ENCODE peak calls at places on chromosomes 7 and 10, in four cellular contexts. One of them, this sample, is unnamed.

GRCh38 chr7:82699773-82700186 is 256.2 kb upstream of the CACNA2D1 start:
- DNase-seq in WERI-Rb-1: no peak
- DNase-seq in prostate gland: peak; percentile 35
- DNase-seq in astrocyte of the cerebellum: peak; percentile 69
- DNase-seq in this sample: peak; percentile 17

GRCh38 chr10:60921631-60922030 is 22.4 kb downstream of the RHOBTB1 start:
- DNase-seq in WERI-Rb-1: peak; percentile 46
- DNase-seq in prostate gland: no peak
- DNase-seq in astrocyte of the cerebellum: no peak
- DNase-seq in this sample: no peak

GRCh38 chr7:5612695-5613094 is 168.8 kb downstream of the RNF216 start:
- DNase-seq in WERI-Rb-1: no peak
- DNase-seq in prostate gland: no peak
- DNase-seq in astrocyte of the cerebellum: no peak
- DNase-seq in this sample: no peak

GRCh38 chr10:79255007-79255507 is 92.2 kb upstream of the PPIF start:
- DNase-seq in WERI-Rb-1: no peak
- DNase-seq in prostate gland: no peak
- DNase-seq in astrocyte of the cerebellum: no peak
- DNase-seq in this sample: no peak

GRCh38 chr10:90602815-90603600 is 254.8 kb downstream of the HTR7 start:
- DNase-seq in WERI-Rb-1: no peak
- DNase-seq in prostate gland: no peak
- DNase-seq in astrocyte of the cerebellum: peak; percentile 24
- DNase-seq in this sample: no peak

GRCh38 chr7:92504563-92504962 is 23.8 kb downstream of the PEX1 start:
- DNase-seq in WERI-Rb-1: no peak
- DNase-seq in prostate gland: no peak
- DNase-seq in astrocyte of the cerebellum: no peak
- DNase-seq in this sample: no peak

GRCh38 chr10:103835121-103836045 is 20.0 kb downstream of the SH3PXD2A start:
- DNase-seq in WERI-Rb-1: no peak
- DNase-seq in prostate gland: no peak
- DNase-seq in astrocyte of the cerebellum: peak; percentile 33
- DNase-seq in this sample: no peak

GRCh38 chr10:84296071-84296981 is 32.1 kb upstream of the CCSER2 start:
- DNase-seq in WERI-Rb-1: no peak
- DNase-seq in prostate gland: no peak
- DNase-seq in astrocyte of the cerebellum: peak; percentile 26
- DNase-seq in this sample: no peak

GRCh38 chr10:86106616-86107015 is 260.0 kb downstream of the GRID1 start:
- DNase-seq in WERI-Rb-1: no peak
- DNase-seq in prostate gland: no peak
- DNase-seq in astrocyte of the cerebellum: no peak
- DNase-seq in this sample: no peak

GRCh38 chr7:81925530-81925929 is 155.7 kb upstream of the HGF start:
- DNase-seq in WERI-Rb-1: no peak
- DNase-seq in prostate gland: no peak
- DNase-seq in astrocyte of the cerebellum: no peak
- DNase-seq in this sample: no peak

GRCh38 chr10:72637398-72637857 is 11.5 kb upstream of the MICU1 start:
- DNase-seq in WERI-Rb-1: no peak
- DNase-seq in prostate gland: no peak
- DNase-seq in astrocyte of the cerebellum: peak; percentile 9
- DNase-seq in this sample: no peak

GRCh38 chr7:144414815-144415214 is 11.3 kb upstream of the NOBOX start:
- DNase-seq in WERI-Rb-1: no peak
- DNase-seq in prostate gland: no peak
- DNase-seq in astrocyte of the cerebellum: no peak
- DNase-seq in this sample: no peak

GRCh38 chr10:58003945-58004344 is 263.7 kb downstream of the IPMK start:
- DNase-seq in WERI-Rb-1: no peak
- DNase-seq in prostate gland: no peak
- DNase-seq in astrocyte of the cerebellum: no peak
- DNase-seq in this sample: no peak

GRCh38 chr7:99975782-99976521 is at the start of gene AZGP1:
- DNase-seq in WERI-Rb-1: no peak
- DNase-seq in prostate gland: peak; percentile 86
- DNase-seq in astrocyte of the cerebellum: no peak
- DNase-seq in this sample: peak; percentile 84

GRCh38 chr10:411597-411996 is 276.3 kb downstream of the ZMYND11 start:
- DNase-seq in WERI-Rb-1: no peak
- DNase-seq in prostate gland: no peak
- DNase-seq in astrocyte of the cerebellum: no peak
- DNase-seq in this sample: no peak

GRCh38 chr10:116112232-116113231 is 160.5 kb downstream of the GFRA1 start:
- DNase-seq in WERI-Rb-1: no peak
- DNase-seq in prostate gland: no peak
- DNase-seq in astrocyte of the cerebellum: peak; percentile 91
- DNase-seq in this sample: no peak

GRCh38 chr10:70331486-70332268 is 47.9 kb upstream of the NPFFR1 start:
- DNase-seq in WERI-Rb-1: peak; percentile 35
- DNase-seq in prostate gland: peak; percentile 19
- DNase-seq in astrocyte of the cerebellum: peak; percentile 91
- DNase-seq in this sample: peak; percentile 68

GRCh38 chr7:98993024-98993897 is 114.9 kb downstream of the TRRAP start:
- DNase-seq in WERI-Rb-1: no peak
- DNase-seq in prostate gland: no peak
- DNase-seq in astrocyte of the cerebellum: no peak
- DNase-seq in this sample: no peak

GRCh38 chr10:104300736-104301292 is 31.8 kb downstream of the GSTO2 start:
- DNase-seq in WERI-Rb-1: peak; percentile 96
- DNase-seq in prostate gland: peak; percentile 80
- DNase-seq in astrocyte of the cerebellum: peak; percentile 86
- DNase-seq in this sample: peak; percentile 89

GRCh38 chr10:8316284-8316683 is 261.8 kb downstream of the GATA3 start:
- DNase-seq in WERI-Rb-1: no peak
- DNase-seq in prostate gland: no peak
- DNase-seq in astrocyte of the cerebellum: no peak
- DNase-seq in this sample: no peak

GRCh38 chr7:122521767-122522166 is 177.2 kb downstream of the RNF133 start:
- DNase-seq in WERI-Rb-1: no peak
- DNase-seq in prostate gland: no peak
- DNase-seq in astrocyte of the cerebellum: no peak
- DNase-seq in this sample: no peak

GRCh38 chr10:49571419-49571818 is 32.5 kb upstream of the ERCC6 start:
- DNase-seq in WERI-Rb-1: no peak
- DNase-seq in prostate gland: no peak
- DNase-seq in astrocyte of the cerebellum: no peak
- DNase-seq in this sample: no peak

GRCh38 chr10:88617772-88618300 is 31.3 kb downstream of the LIPJ start:
- DNase-seq in WERI-Rb-1: no peak
- DNase-seq in prostate gland: no peak
- DNase-seq in astrocyte of the cerebellum: no peak
- DNase-seq in this sample: no peak

GRCh38 chr10:100104300-100104699 is 22.6 kb upstream of the CPN1 start:
- DNase-seq in WERI-Rb-1: no peak
- DNase-seq in prostate gland: no peak
- DNase-seq in astrocyte of the cerebellum: no peak
- DNase-seq in this sample: no peak

GRCh38 chr7:27123021-27123476 is 7.5 kb downstream of the HOXA4 start:
- DNase-seq in WERI-Rb-1: no peak
- DNase-seq in prostate gland: no peak
- DNase-seq in astrocyte of the cerebellum: no peak
- DNase-seq in this sample: peak; percentile 56

GRCh38 chr7:27122075-27122910 is 8.3 kb downstream of the HOXA4 start:
- DNase-seq in WERI-Rb-1: no peak
- DNase-seq in prostate gland: no peak
- DNase-seq in astrocyte of the cerebellum: no peak
- DNase-seq in this sample: peak; percentile 30

GRCh38 chr7:27124096-27124978 is 6.2 kb downstream of the HOXA4 start:
- DNase-seq in WERI-Rb-1: no peak
- DNase-seq in prostate gland: no peak
- DNase-seq in astrocyte of the cerebellum: peak; percentile 86
- DNase-seq in this sample: peak; percentile 20

GRCh38 chr7:27124979-27125689 is 5.4 kb downstream of the HOXA4 start:
- DNase-seq in WERI-Rb-1: no peak
- DNase-seq in prostate gland: no peak
- DNase-seq in astrocyte of the cerebellum: no peak
- DNase-seq in this sample: no peak

DNA sequence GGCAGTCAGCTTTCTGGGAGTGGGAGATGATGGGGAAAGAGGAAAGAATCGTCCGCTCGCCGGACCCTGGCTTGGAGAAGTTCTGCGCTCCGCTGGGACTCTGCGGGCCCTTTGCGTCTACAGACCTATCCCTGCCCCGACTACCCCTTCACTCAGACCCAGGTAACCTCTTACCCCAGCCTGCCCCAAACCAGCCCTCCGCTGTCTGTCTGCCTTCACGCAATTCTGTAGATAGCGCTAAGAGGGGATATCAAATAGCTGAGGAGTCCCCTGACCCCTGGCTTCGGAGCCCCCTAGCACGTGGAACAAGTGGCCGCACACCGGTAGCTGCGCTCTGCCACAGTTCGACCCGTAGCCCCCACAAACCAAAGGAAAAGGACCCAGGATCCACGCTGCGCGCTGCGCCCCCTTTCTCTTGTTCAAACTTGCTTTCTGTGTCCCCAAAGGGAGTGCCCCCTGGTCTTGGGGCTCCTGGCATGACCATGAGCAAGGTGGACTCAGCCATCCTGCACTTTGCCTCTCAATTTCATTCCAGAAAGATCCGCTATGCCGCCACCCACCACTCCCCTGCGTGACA is 7.0 kb downstream of the HOXA4 start:
- DNase-seq in WERI-Rb-1: no peak
- DNase-seq in prostate gland: no peak
- DNase-seq in astrocyte of the cerebellum: no peak
- DNase-seq in this sample: peak; percentile 12
- H3K4me3 ChIP-seq in WERI-Rb-1: no peak overlapping the region
- H3K4me3 ChIP-seq in prostate gland: no peak overlapping the region
- H3K4me3 ChIP-seq in astrocyte of the cerebellum: peak overlapping the region; percentile 50
- H3K4me3 ChIP-seq in this sample: peak overlapping the region; percentile 45

GRCh38 chr7:19709249-19709578 is 377 bp upstream of the POLR1F start:
- DNase-seq in WERI-Rb-1: no peak
- DNase-seq in prostate gland: no peak
- DNase-seq in astrocyte of the cerebellum: no peak
- DNase-seq in this sample: no peak

GRCh38 chr7:19701471-19701870 is 7.4 kb downstream of the POLR1F start:
- DNase-seq in WERI-Rb-1: no peak
- DNase-seq in prostate gland: peak; percentile 7
- DNase-seq in astrocyte of the cerebellum: no peak
- DNase-seq in this sample: no peak

GRCh38 chr7:19708397-19709248 is at the start of gene POLR1F:
- DNase-seq in WERI-Rb-1: peak; percentile 93
- DNase-seq in prostate gland: peak; percentile 94
- DNase-seq in astrocyte of the cerebellum: peak; percentile 91
- DNase-seq in this sample: peak; percentile 89

GRCh38 chr7:19705663-19706062 is 3.2 kb downstream of the POLR1F start:
- DNase-seq in WERI-Rb-1: no peak
- DNase-seq in prostate gland: no peak
- DNase-seq in astrocyte of the cerebellum: no peak
- DNase-seq in this sample: no peak

GRCh38 chr7:19707240-19707639 is 1.6 kb downstream of the POLR1F start:
- DNase-seq in WERI-Rb-1: no peak
- DNase-seq in prostate gland: no peak
- DNase-seq in astrocyte of the cerebellum: no peak
- DNase-seq in this sample: no peak
- H3K4me3 ChIP-seq in WERI-Rb-1: no peak overlapping the region
- H3K4me3 ChIP-seq in prostate gland: no peak overlapping the region
- H3K4me3 ChIP-seq in astrocyte of the cerebellum: peak overlapping the region; percentile 85
- H3K4me3 ChIP-seq in this sample: no peak overlapping the region

GRCh38 chr10:123889821-123890220 is 1.8 kb downstream of the CPXM2 start:
- DNase-seq in WERI-Rb-1: no peak
- DNase-seq in prostate gland: no peak
- DNase-seq in astrocyte of the cerebellum: no peak
- DNase-seq in this sample: no peak
- H3K4me3 ChIP-seq in WERI-Rb-1: no peak overlapping the region
- H3K4me3 ChIP-seq in prostate gland: no peak overlapping the region
- H3K4me3 ChIP-seq in astrocyte of the cerebellum: no peak overlapping the region
- H3K4me3 ChIP-seq in this sample: peak overlapping the region; percentile 49

GRCh38 chr7:9307131-9307530 is 873.7 kb downstream of the NXPH1 start:
- DNase-seq in WERI-Rb-1: no peak
- DNase-seq in prostate gland: no peak
- DNase-seq in astrocyte of the cerebellum: peak; percentile 26
- DNase-seq in this sample: no peak
- H3K4me3 ChIP-seq in WERI-Rb-1: no peak overlapping the region
- H3K4me3 ChIP-seq in prostate gland: no peak overlapping the region
- H3K4me3 ChIP-seq in astrocyte of the cerebellum: no peak overlapping the region
- H3K4me3 ChIP-seq in this sample: no peak overlapping the region

GRCh38 chr10:120732643-120733313 is 118.4 kb upstream of the WDR11 start:
- DNase-seq in WERI-Rb-1: no peak
- DNase-seq in prostate gland: no peak
- DNase-seq in astrocyte of the cerebellum: no peak
- DNase-seq in this sample: no peak

GRCh38 chr10:120729508-120729907 is 121.7 kb upstream of the WDR11 start:
- DNase-seq in WERI-Rb-1: no peak
- DNase-seq in prostate gland: no peak
- DNase-seq in astrocyte of the cerebellum: no peak
- DNase-seq in this sample: no peak

GRCh38 chr10:120732067-120732466 is 119.1 kb upstream of the WDR11 start:
- DNase-seq in WERI-Rb-1: no peak
- DNase-seq in prostate gland: no peak
- DNase-seq in astrocyte of the cerebellum: no peak
- DNase-seq in this sample: no peak

GRCh38 chr10:120727001-120727400 is 124.2 kb upstream of the WDR11 start:
- DNase-seq in WERI-Rb-1: no peak
- DNase-seq in prostate gland: no peak
- DNase-seq in astrocyte of the cerebellum: no peak
- DNase-seq in this sample: no peak
- H3K4me3 ChIP-seq in WERI-Rb-1: no peak overlapping the region
- H3K4me3 ChIP-seq in prostate gland: no peak overlapping the region
- H3K4me3 ChIP-seq in astrocyte of the cerebellum: no peak overlapping the region
- H3K4me3 ChIP-seq in this sample: no peak overlapping the region

GRCh38 chr7:47326808-47327207 is 255.1 kb downstream of the TNS3 start:
- DNase-seq in WERI-Rb-1: no peak
- DNase-seq in prostate gland: no peak
- DNase-seq in astrocyte of the cerebellum: no peak
- DNase-seq in this sample: no peak
- H3K4me3 ChIP-seq in WERI-Rb-1: no peak overlapping the region
- H3K4me3 ChIP-seq in prostate gland: no peak overlapping the region
- H3K4me3 ChIP-seq in astrocyte of the cerebellum: peak overlapping the region; percentile 36
- H3K4me3 ChIP-seq in this sample: no peak overlapping the region

DNA sequence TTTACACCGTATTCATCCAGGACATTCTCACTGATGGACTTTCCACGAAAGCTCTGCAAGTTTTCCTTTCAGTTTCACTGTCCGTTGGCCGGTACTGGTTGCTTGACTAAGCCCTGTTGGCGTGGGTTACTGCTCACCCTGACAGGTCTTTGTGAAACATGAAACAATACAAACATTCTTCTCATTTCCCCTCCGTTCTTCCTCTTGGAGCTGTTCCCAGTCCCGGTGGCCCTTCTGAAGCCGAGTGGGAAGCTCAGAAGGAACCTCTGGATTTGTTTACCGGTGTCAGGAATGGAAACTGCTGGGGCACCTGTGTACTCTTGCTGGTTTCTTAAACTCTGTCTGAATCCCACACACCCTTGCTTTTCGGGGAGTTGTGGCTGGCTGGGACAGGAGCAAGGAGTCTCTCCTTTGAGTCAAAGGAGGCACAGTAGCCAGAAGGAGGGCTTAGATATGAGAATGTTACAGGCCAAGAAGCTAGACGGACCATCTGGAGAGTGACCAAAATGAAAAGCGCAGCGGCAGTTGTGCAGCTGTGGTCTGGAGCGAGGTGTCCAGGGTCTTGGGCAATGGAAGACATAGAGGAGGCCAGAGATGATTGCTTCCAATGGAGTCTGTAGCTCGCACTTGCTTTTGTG is 45.7 kb downstream of the LYZL2 start:
- DNase-seq in WERI-Rb-1: no peak
- DNase-seq in prostate gland: peak; percentile 86
- DNase-seq in astrocyte of the cerebellum: peak; percentile 65
- DNase-seq in this sample: peak; percentile 83
- H3K4me3 ChIP-seq in WERI-Rb-1: no peak overlapping the region
- H3K4me3 ChIP-seq in prostate gland: peak overlapping the region; percentile 18
- H3K4me3 ChIP-seq in astrocyte of the cerebellum: peak overlapping the region; percentile 24
- H3K4me3 ChIP-seq in this sample: peak overlapping the region; percentile 65

GRCh38 chr10:93458821-93459257 is 23.3 kb downstream of the MYOF start:
- DNase-seq in WERI-Rb-1: no peak
- DNase-seq in prostate gland: peak; percentile 79
- DNase-seq in astrocyte of the cerebellum: peak; percentile 100
- DNase-seq in this sample: peak; percentile 95
- H3K4me3 ChIP-seq in WERI-Rb-1: no peak overlapping the region
- H3K4me3 ChIP-seq in prostate gland: no peak overlapping the region
- H3K4me3 ChIP-seq in astrocyte of the cerebellum: no peak overlapping the region
- H3K4me3 ChIP-seq in this sample: no peak overlapping the region

This sample was measured in breast epithelium.